ENCODE peak calls at places on chromosomes 6 and 20, in six cellular contexts. D is GM12864; Z is colonic mucosa; X is upper lobe of right lung; B is WTC11; R is CD8-positive, alpha-beta T cell. C is an unnamed sample.

GRCh38 chr6:33251390-33252012 is 20.2 kb downstream of the VPS52 start:
- DNase-seq in B (no peak), R (no peak), D (no peak), X (no peak), Z (no peak), C (no peak)

GRCh38 chr6:55756711-55757110 is 118.7 kb downstream of the BMP5 start:
- DNase-seq in X (no peak), B (no peak), Z (no peak), D (no peak), R (no peak), C (no peak)

GRCh38 chr6:12504325-12504966 is 212.1 kb upstream of the PHACTR1 start:
- DNase-seq in Z (peak), B (peak), D (peak), R (no peak), X (no peak), C (peak)

GRCh38 chr6:108742041-108742440 is 106.2 kb upstream of the ARMC2 start:
- DNase-seq in D (no peak), X (no peak), B (no peak), R (no peak), Z (no peak), C (peak)

GRCh38 chr20:58580493-58580835 is 65.3 kb upstream of the APCDD1L start:
- DNase-seq in D (no peak), X (no peak), R (no peak), B (peak), Z (no peak), C (no peak)

GRCh38 chr20:12414446-12415274 is 497.0 kb downstream of the BTBD3 start:
- DNase-seq in Z (no peak), D (no peak), X (no peak), B (no peak), R (no peak), C (no peak)

GRCh38 chr6:24323632-24324337 is 34.1 kb downstream of the DCDC2 start:
- DNase-seq in R (no peak), Z (no peak), X (no peak), B (no peak), D (no peak), C (no peak)

GRCh38 chr6:113339173-113339572 is 518.0 kb upstream of the MARCKS start:
- DNase-seq in X (no peak), Z (no peak), R (no peak), D (no peak), B (no peak), C (no peak)

GRCh38 chr20:8722277-8722928 is 346.5 kb upstream of the PLCB4 start:
- DNase-seq in D (no peak), B (peak), Z (peak), X (no peak), R (peak), C (peak)

GRCh38 chr6:109455502-109456282 is at the start of gene MICAL1:
- DNase-seq in D (peak), B (peak), Z (peak), X (peak), R (peak), C (peak)

GRCh38 chr6:105606871-105607421 is 204.1 kb upstream of the PREP start:
- DNase-seq in X (no peak), Z (no peak), D (no peak), B (no peak), R (no peak), C (no peak)

GRCh38 chr6:109454483-109455160 is 950 bp downstream of the MICAL1 start:
- DNase-seq in X (peak), Z (peak), R (peak), B (no peak), D (peak), C (peak)

GRCh38 chr6:122400467-122401089 is 1.1 kb downstream of the HSF2 start:
- DNase-seq in R (no peak), D (no peak), Z (no peak), B (no peak), X (no peak), C (no peak)

GRCh38 chr6:128437685-128438084 is 82.7 kb downstream of the PTPRK start:
- DNase-seq in D (no peak), B (no peak), X (no peak), R (no peak), Z (no peak), C (no peak)

GRCh38 chr6:56732517-56732916 is 89.8 kb upstream of the DST start:
- DNase-seq in Z (no peak), D (no peak), R (no peak), B (no peak), X (no peak), C (no peak)

GRCh38 chr20:32963176-32963575 is 41.1 kb downstream of the SUN5 start:
- DNase-seq in Z (no peak), R (no peak), B (no peak), X (no peak), D (no peak), C (no peak)

GRCh38 chr20:43988451-43988850 is 73.8 kb downstream of the TOX2 start:
- DNase-seq in Z (no peak), X (no peak), R (no peak), B (no peak), D (no peak), C (no peak)

GRCh38 chr6:96659084-96659845 is 96.3 kb downstream of the FHL5 start:
- DNase-seq in B (no peak), X (no peak), D (no peak), R (no peak), Z (no peak), C (no peak)

GRCh38 chr6:97947841-97948240 is 664.8 kb upstream of the MMS22L start:
- DNase-seq in Z (no peak), X (no peak), D (no peak), B (no peak), R (no peak), C (no peak)

GRCh38 chr6:3981917-3982316 is 97.0 kb downstream of the FAM217A start:
- DNase-seq in X (no peak), D (no peak), R (no peak), Z (no peak), B (no peak), C (no peak)

DNA sequence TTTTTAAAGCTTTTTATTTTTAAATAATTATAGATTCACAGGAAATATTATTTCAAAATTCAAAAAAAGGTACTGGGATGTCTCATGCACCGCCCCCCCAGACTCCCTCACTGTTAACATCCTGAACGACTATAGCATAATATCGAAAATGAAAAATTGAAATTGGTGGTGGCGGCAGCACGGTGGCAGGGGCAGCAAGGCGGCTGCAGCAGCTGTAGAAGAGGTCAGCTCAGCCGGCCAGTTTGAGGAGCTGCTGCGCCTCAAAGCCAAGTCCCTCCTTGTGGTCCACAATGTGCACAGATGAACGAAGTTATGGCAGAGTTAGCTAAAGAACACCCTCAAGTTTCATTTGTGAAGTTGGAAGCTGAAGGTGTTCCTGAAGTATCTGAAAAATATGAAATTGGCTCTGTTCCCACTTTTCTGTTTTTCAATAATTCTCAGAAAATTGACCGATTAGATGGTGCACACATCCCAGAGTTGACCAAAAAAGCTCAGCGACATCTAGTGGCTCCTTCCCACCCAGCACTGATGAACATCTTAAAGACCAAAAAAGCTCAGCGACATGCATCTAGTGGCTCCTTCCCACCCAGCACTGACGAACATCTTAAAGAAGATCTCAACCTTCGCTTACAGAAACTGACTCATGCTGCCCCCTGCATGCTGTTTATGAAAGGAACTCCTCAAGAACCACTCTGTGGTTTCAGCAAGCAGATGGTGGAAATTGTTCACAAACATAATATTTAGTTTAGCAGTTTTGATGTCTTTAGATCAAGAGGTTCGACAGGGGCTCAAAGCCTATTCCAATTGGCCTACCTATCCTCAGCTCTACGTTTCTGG is 100.8 kb downstream of the FAM217A start:
- DNase-seq in D (peak), X (no peak), B (peak), R (peak), Z (peak), C (peak)
- TF ChIP-seq CTCF in D (peak), X (peak), B (peak), R (peak), Z (peak), C (peak)

DNA sequence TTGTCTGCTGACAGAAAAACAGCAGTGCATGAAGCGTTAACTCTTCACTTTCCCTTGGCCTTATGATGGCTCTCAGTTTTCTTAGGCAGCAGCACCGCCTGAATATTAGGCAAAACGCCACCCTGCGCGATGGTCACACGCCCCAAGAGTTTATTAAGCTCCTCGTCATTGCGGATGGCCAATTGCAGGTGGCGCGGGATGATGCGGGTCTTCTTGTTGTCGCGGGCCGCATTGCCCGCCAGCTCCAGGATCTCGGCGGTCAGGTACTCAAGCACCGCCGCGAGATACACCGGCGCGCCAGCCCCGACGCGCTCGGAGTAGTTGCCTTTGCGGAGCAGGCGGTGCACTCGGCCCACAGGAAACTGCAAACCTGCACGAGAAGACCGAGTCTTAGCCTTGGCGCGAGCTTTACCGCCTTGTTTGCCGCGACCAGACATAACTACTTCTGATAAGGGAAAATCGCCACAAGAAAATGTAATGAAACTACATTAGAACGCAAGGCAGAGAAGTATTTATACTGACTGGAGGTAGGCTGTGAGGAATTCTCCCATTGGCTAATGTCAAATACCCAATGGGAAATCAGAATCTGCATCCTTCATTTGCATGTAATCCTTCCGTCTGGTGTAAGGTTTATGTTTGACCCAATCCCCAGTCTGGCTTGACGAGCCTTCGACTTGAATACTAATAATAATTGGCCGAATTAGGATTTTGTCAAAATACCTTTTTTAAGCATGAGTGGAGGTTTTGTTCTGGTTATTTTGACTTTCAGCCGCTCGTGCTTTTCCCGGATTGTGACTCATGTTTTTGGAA is 53.9 kb upstream of the HFE start:
- DNase-seq in B (peak), R (peak), D (peak), X (peak), Z (peak), C (peak)
- TF ChIP-seq CTCF in B (no peak), R (no peak), D (no peak), X (no peak), Z (no peak), C (no peak)

GRCh38 chr20:49631856-49632418 is 64.0 kb upstream of the PTGIS start:
- DNase-seq in X (no peak), R (no peak), Z (no peak), B (peak), D (no peak), C (no peak)

GRCh38 chr20:49633023-49633422 is 65.1 kb upstream of the PTGIS start:
- DNase-seq in X (no peak), D (no peak), R (no peak), Z (no peak), B (no peak), C (no peak)

GRCh38 chr20:49631074-49631716 is 63.3 kb upstream of the PTGIS start:
- DNase-seq in D (no peak), R (no peak), X (no peak), B (no peak), Z (no peak), C (no peak)

GRCh38 chr20:49629606-49630005 is 61.7 kb upstream of the PTGIS start:
- DNase-seq in Z (no peak), X (no peak), R (no peak), D (no peak), B (no peak), C (no peak)

DNA sequence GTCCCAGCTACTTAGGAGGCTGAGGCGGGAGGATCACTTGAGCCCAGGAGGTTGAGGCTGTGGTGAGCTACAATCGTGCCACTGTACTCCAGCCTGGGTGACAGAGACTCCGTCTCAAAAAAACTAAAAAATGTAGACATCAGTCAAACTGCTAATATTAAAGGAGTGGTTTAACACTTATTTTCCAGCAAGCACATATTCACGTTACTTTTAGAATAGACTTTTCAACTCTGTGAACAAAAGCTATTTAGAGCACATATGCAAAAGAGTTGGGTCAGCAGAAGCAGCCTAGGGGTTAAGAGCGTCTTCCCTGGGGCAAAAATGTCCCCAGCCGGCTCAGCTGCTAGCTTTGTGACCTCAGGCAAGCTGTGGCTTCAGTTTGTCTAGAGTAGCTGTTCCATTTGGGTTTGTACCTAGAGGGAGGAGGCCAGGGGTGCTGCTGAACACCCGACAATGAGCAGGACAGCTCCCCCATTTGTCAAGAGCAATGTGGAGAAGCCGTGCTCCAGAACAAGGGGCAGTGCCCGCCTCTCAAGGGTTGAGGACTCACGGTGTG is 62.5 kb upstream of the PTGIS start:
- DNase-seq in D (peak), R (no peak), Z (no peak), X (peak), B (no peak), C (no peak)
- TF ChIP-seq CTCF in D (no peak), R (no peak), Z (no peak), X (no peak), B (no peak), C (no peak)

GRCh38 chr6:116615937-116616756 is at the start of gene RSPH4A:
- DNase-seq in Z (peak), X (peak), B (peak), R (peak), D (peak), C (peak)
- TF ChIP-seq CTCF in Z (no peak), X (no peak), B (no peak), R (no peak), D (no peak), C (no peak)

GRCh38 chr6:26294276-26294675 is 70.7 kb upstream of the BTN3A2 start:
- DNase-seq in B (no peak), Z (no peak), X (no peak), D (no peak), R (no peak), C (no peak)
- TF ChIP-seq CTCF in B (no peak), Z (no peak), X (no peak), D (no peak), R (no peak), C (no peak)

GRCh38 chr6:44701637-44702101 is 314.2 kb downstream of the CDC5L start:
- DNase-seq in Z (no peak), R (no peak), X (no peak), D (no peak), B (peak), C (no peak)
- TF ChIP-seq CTCF in Z (no peak), R (no peak), X (no peak), D (no peak), B (no peak), C (no peak)

GRCh38 chr20:5222919-5223634 is 93.7 kb downstream of the PROKR2 start:
- DNase-seq in B (peak), R (peak), X (no peak), D (peak), Z (peak), C (peak)
- TF ChIP-seq CTCF in B (peak), R (peak), X (peak), D (peak), Z (peak), C (peak)